ENCODE peak calls at places on chromosome 2, in nine cellular contexts. K is PC-9; A is HS-27A; F is substantia nigra; B is Daoy; Z is activated CD4-positive, alpha-beta T cell treated with anti-CD3 and anti-CD28 coated beads, Interleukin-2, amount 50 U/mL, for 24 hours; Y is SW 1271; H is NCI-H446 treated with DMSO at 0.1 percent for 48 hours; O is fibroblast of lung. E is an unnamed sample.

GRCh38 chr2:70981866-70982810 is 3.7 kb downstream of the ANKRD53 start:
- DNase-seq in H (no peak), A (no peak), K (no peak), B (no peak), Y (no peak), O (no peak), F (no peak), Z (no peak), E (no peak)

GRCh38 chr2:160427629-160428424 is 65.8 kb downstream of the RBMS1 start:
- DNase-seq in B (peak; percentile 54), O (peak; percentile 95), A (no peak), K (peak; percentile 36), H (no peak), Y (peak; percentile 44), F (no peak), Z (no peak), E (peak; percentile 80)

GRCh38 chr2:127196998-127197397 is 23.1 kb downstream of the CYP27C1 start:
- DNase-seq in F (no peak), A (no peak), Y (peak; percentile 18), B (no peak), K (no peak), H (no peak), O (no peak), Z (no peak), E (peak; percentile 36)

GRCh38 chr2:53452957-53453748 is 314.5 kb upstream of the CHAC2 start:
- DNase-seq in A (no peak), Y (no peak), O (no peak), H (no peak), F (no peak), K (no peak), B (no peak), Z (no peak), E (no peak)

GRCh38 chr2:172489682-172490081 is 62.3 kb downstream of the ITGA6 start:
- DNase-seq in O (no peak), B (no peak), F (no peak), K (no peak), Y (no peak), H (no peak), Z (no peak), A (no peak), E (no peak)

GRCh38 chr2:7093376-7093775 is 176.2 kb downstream of the RNF144A start:
- DNase-seq in Z (no peak), O (no peak), B (no peak), K (no peak), H (no peak), F (no peak), Y (no peak), A (no peak), E (no peak)

GRCh38 chr2:74740395-74741075 is 86.5 kb downstream of the SEMA4F start:
- DNase-seq in Y (peak; percentile 96), Z (no peak), B (peak; percentile 95), K (peak; percentile 97), H (peak; percentile 30), O (peak; percentile 91), F (no peak), A (peak; percentile 99), E (peak; percentile 95)

GRCh38 chr2:1499033-1499795 is 86.0 kb downstream of the TPO start:
- DNase-seq in Y (no peak), K (no peak), A (no peak), B (no peak), Z (no peak), H (no peak), F (no peak), O (no peak), E (no peak)

GRCh38 chr2:158460632-158461297 is 4.0 kb downstream of the PKP4 start:
- DNase-seq in Z (no peak), O (no peak), F (no peak), A (no peak), Y (peak; percentile 12), B (no peak), H (no peak), K (peak; percentile 34), E (no peak)

GRCh38 chr2:197777823-197778407 is 7.2 kb downstream of the BOLL start:
- DNase-seq in O (peak; percentile 66), A (peak; percentile 15), F (no peak), H (no peak), K (no peak), B (peak; percentile 27), Z (peak; percentile 26), Y (peak; percentile 38), E (peak; percentile 41)

GRCh38 chr2:237896507-237896892 is 37.1 kb downstream of the RAMP1 start:
- DNase-seq in K (peak; percentile 43), A (no peak), F (no peak), H (no peak), B (no peak), Z (no peak), Y (no peak), O (peak; percentile 21), E (no peak)

GRCh38 chr2:1511455-1511854 is 98.2 kb downstream of the TPO start:
- DNase-seq in A (no peak), B (no peak), Y (no peak), Z (no peak), F (no peak), K (no peak), H (no peak), O (no peak), E (no peak)

GRCh38 chr2:19313553-19313952 is 44.9 kb downstream of the OSR1 start:
- DNase-seq in B (no peak), Z (no peak), F (no peak), K (no peak), Y (no peak), H (no peak), O (no peak), A (no peak), E (no peak)

GRCh38 chr2:157418215-157418614 is 25.7 kb downstream of the CYTIP start:
- DNase-seq in B (no peak), O (no peak), K (no peak), Z (no peak), Y (no peak), F (no peak), H (no peak), A (no peak), E (no peak)

GRCh38 chr2:2564300-2565085 is 233.4 kb upstream of the MYT1L start:
- DNase-seq in O (no peak), B (no peak), K (no peak), H (no peak), F (no peak), A (no peak), Y (no peak), Z (no peak), E (no peak)

GRCh38 chr2:231187736-231188505 is 10.5 kb upstream of the ARMC9 start:
- DNase-seq in A (no peak), B (peak; percentile 34), H (no peak), Y (no peak), O (peak; percentile 70), F (no peak), K (no peak), Z (no peak), E (peak; percentile 78)

GRCh38 chr2:29518988-29519925 is 402.1 kb downstream of the ALK start:
- DNase-seq in F (no peak), K (no peak), A (no peak), O (peak; percentile 79), H (no peak), B (no peak), Z (no peak), Y (no peak), E (no peak)

GRCh38 chr2:192195548-192196418 is 1.1 kb upstream of the TMEFF2 start:
- DNase-seq in Y (no peak), B (peak; percentile 17), K (no peak), Z (no peak), O (peak; percentile 24), H (no peak), A (no peak), F (no peak), E (peak; percentile 44)

GRCh38 chr2:213187833-213188532 is 36.6 kb upstream of the IKZF2 start:
- DNase-seq in H (no peak), O (peak; percentile 31), Z (no peak), K (peak; percentile 60), A (peak; percentile 73), F (no peak), Y (peak; percentile 73), B (peak; percentile 58), E (peak; percentile 63)

GRCh38 chr2:99470957-99471356 is 18.9 kb downstream of the REV1 start:
- DNase-seq in K (no peak), H (no peak), A (no peak), Y (no peak), F (no peak), B (no peak), O (no peak), Z (no peak), E (no peak)

GRCh38 chr2:152763651-152764050 is 45.2 kb downstream of the ARL6IP6 start:
- DNase-seq in B (no peak), F (no peak), A (no peak), O (no peak), Y (no peak), K (no peak), Z (no peak), H (no peak), E (no peak)